ENCODE peak calls at places on chromosomes 6 and 20, in four cellular contexts. L, Q, S and M are unnamed samples.

GRCh38 chr6:43275782-43276179 is 22.3 kb upstream of the SLC22A7 start:
- DNase-seq in Q (no peak), L (no peak), S (no peak), M (no peak)

GRCh38 chr6:53306819-53307347 is 41.9 kb downstream of the ELOVL5 start:
- DNase-seq in L (peak), Q (peak), S (no peak), M (no peak)

GRCh38 chr6:63504777-63505384 is 67.4 kb upstream of the LOC128125822 start:
- DNase-seq in Q (no peak), S (no peak), L (peak), M (no peak)

GRCh38 chr6:25971187-25971811 is 8.7 kb downstream of the TRIM38 start:
- DNase-seq in Q (peak), L (no peak), S (peak), M (no peak)

GRCh38 chr6:55636406-55637102 is 57.6 kb upstream of the HMGCLL1 start:
- DNase-seq in L (no peak), Q (no peak), S (no peak), M (no peak)

GRCh38 chr6:117167520-117168271 is 97.7 kb upstream of the VGLL2 start:
- DNase-seq in Q (no peak), S (no peak), L (no peak), M (no peak)

GRCh38 chr20:57710841-57711240 is 1.0 kb upstream of the PMEPA1 start:
- DNase-seq in Q (no peak), L (no peak), S (no peak), M (no peak)

GRCh38 chr20:11776687-11777086 is 141.0 kb upstream of the BTBD3 start:
- DNase-seq in L (no peak), S (no peak), Q (no peak), M (no peak)

GRCh38 chr20:32017711-32018251 is 7.5 kb downstream of the CCM2L start:
- DNase-seq in Q (peak), S (peak), L (no peak), M (peak)

GRCh38 chr6:6884193-6884627 is 223.6 kb upstream of the RREB1 start:
- DNase-seq in L (no peak), Q (no peak), S (no peak), M (no peak)

GRCh38 chr6:135962731-135963130 is 111.2 kb downstream of the PDE7B start:
- DNase-seq in L (no peak), S (no peak), Q (no peak), M (no peak)

GRCh38 chr6:19210849-19211590 is 626.1 kb upstream of the ID4 start:
- DNase-seq in L (no peak), Q (peak), S (peak), M (peak)

GRCh38 chr20:34458631-34459030 is 57.6 kb upstream of the DYNLRB1 start:
- DNase-seq in Q (no peak), L (no peak), S (no peak), M (no peak)

GRCh38 chr6:6851059-6851658 is 256.6 kb upstream of the RREB1 start:
- DNase-seq in L (no peak), S (peak), Q (peak), M (no peak)

GRCh38 chr20:43372051-43372450 is 85.6 kb upstream of the SRSF6 start:
- DNase-seq in Q (no peak), S (no peak), L (no peak), M (no peak)

GRCh38 chr6:70119218-70119835 is 183.6 kb downstream of the COL9A1 start:
- DNase-seq in Q (peak), L (no peak), S (no peak), M (no peak)

GRCh38 chr6:133326584-133326983 is 85.4 kb downstream of the EYA4 start:
- DNase-seq in Q (no peak), L (no peak), S (no peak), M (no peak)

GRCh38 chr6:51147756-51148155 is 329.1 kb downstream of the TFAP2B start:
- DNase-seq in S (no peak), Q (no peak), L (no peak), M (no peak)

GRCh38 chr6:132728616-132729015 is 14.8 kb upstream of the VNN1 start:
- DNase-seq in L (no peak), S (no peak), Q (peak), M (no peak)

GRCh38 chr6:1335367-1336037 is 23.6 kb downstream of the FOXQ1 start:
- DNase-seq in S (no peak), L (no peak), Q (peak), M (no peak)

GRCh38 chr6:111601875-111602274 is 3.8 kb downstream of the TRAF3IP2 start:
- DNase-seq in Q (no peak), S (no peak), L (no peak), M (no peak)

GRCh38 chr6:14224359-14225103 is 107.0 kb downstream of the CD83 start:
- DNase-seq in L (peak), Q (no peak), S (no peak), M (no peak)

GRCh38 chr20:49207071-49207470 is 12.1 kb upstream of the DDX27 start:
- DNase-seq in L (no peak), S (no peak), Q (peak), M (peak)

GRCh38 chr6:134253681-134254080 is 64.2 kb downstream of the SGK1 start:
- DNase-seq in L (no peak), Q (peak), S (no peak), M (no peak)

GRCh38 chr20:43800186-43800585 is 73.4 kb upstream of the GTSF1L start:
- DNase-seq in L (no peak), S (no peak), Q (no peak), M (no peak)

GRCh38 chr20:32976746-32977145 is 27.5 kb downstream of the SUN5 start:
- DNase-seq in Q (no peak), S (no peak), L (no peak), M (no peak)

GRCh38 chr6:41359617-41360313 is 24.4 kb downstream of the NCR2 start:
- DNase-seq in S (no peak), Q (no peak), L (no peak), M (no peak)

GRCh38 chr20:51586005-51586440 is 43.5 kb upstream of the NFATC2 start:
- DNase-seq in S (no peak), Q (no peak), L (no peak), M (no peak)

GRCh38 chr20:17421493-17421892 is 109.7 kb downstream of the BFSP1 start:
- DNase-seq in S (no peak), L (no peak), Q (no peak), M (no peak)

GRCh38 chr6:83867527-83868161 is 8.2 kb downstream of the CYB5R4 start:
- DNase-seq in Q (no peak), L (no peak), S (no peak), M (no peak)

GRCh38 chr6:166911248-166911677 is 45.1 kb downstream of the RNASET2 start:
- DNase-seq in Q (no peak), S (no peak), L (no peak), M (no peak)

GRCh38 chr6:13445005-13445743 is 42.2 kb downstream of the GFOD1 start:
- DNase-seq in S (peak), L (no peak), Q (no peak), M (no peak)

GRCh38 chr6:137896647-137897046 is 29.6 kb downstream of the TNFAIP3 start:
- DNase-seq in Q (no peak), S (no peak), L (no peak), M (no peak)

GRCh38 chr6:137890983-137891537 is 24.0 kb downstream of the TNFAIP3 start:
- DNase-seq in L (no peak), S (no peak), Q (no peak), M (no peak)

GRCh38 chr6:137892271-137892708 is 25.2 kb downstream of the TNFAIP3 start:
- DNase-seq in Q (no peak), S (no peak), L (no peak), M (no peak)

GRCh38 chr6:137894779-137895385 is 27.8 kb downstream of the TNFAIP3 start:
- DNase-seq in S (no peak), L (no peak), Q (no peak), M (no peak)

GRCh38 chr6:137893726-137894125 is 26.7 kb downstream of the TNFAIP3 start:
- DNase-seq in L (no peak), Q (no peak), S (no peak), M (no peak)
- TF ChIP-seq HDAC6 in L (no peak), Q (no peak), S (no peak), M (no peak)

GRCh38 chr6:169791721-169792131 is 40.3 kb downstream of the ERMARD start:
- DNase-seq in L (no peak), Q (no peak), S (no peak), M (peak)
- TF ChIP-seq HDAC6 in L (no peak), Q (no peak), S (no peak), M (no peak)

GRCh38 chr6:8065519-8065911 is 1.3 kb upstream of the BLOC1S5 start:
- DNase-seq in Q (no peak), S (no peak), L (peak), M (no peak)
- TF ChIP-seq HDAC6 in Q (no peak), S (no peak), L (no peak), M (no peak)

DNA sequence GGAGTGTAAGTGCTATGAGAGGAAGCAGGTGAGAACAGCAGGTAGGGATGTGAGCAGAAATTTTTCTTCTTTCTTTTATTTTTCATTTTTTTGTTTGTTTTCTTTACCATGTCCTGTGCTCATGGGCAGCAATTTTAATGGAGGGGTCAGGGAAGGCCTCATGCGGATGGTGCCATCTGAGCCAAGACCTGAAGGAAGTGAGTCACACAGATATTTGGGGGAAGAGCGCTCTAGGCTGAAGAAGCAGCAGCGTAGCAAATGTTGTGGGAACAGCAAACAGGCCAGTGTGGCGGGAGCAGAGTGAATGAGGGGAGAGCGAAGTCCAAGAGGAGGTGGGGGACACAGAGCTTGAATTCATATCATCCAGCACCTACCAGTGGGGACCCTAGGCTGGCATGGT is 12.7 kb downstream of the SPDEF start:
- DNase-seq in L (no peak), S (no peak), Q (no peak), M (no peak)
- TF ChIP-seq HDAC6 in L (no peak), S (no peak), Q (no peak), M (no peak)

GRCh38 chr6:44590471-44590870 is 203.0 kb downstream of the CDC5L start:
- DNase-seq in L (no peak), Q (no peak), S (no peak), M (no peak)

GRCh38 chr6:44598679-44599078 is 211.2 kb downstream of the CDC5L start:
- DNase-seq in L (no peak), Q (no peak), S (no peak), M (no peak)

GRCh38 chr6:44593539-44593944 is 206.0 kb downstream of the CDC5L start:
- DNase-seq in Q (peak), S (peak), L (peak), M (peak)

GRCh38 chr6:44594471-44594870 is 207.0 kb downstream of the CDC5L start:
- DNase-seq in S (no peak), L (no peak), Q (no peak), M (peak)
- TF ChIP-seq HDAC6 in S (no peak), L (no peak), Q (no peak), M (no peak)

DNA sequence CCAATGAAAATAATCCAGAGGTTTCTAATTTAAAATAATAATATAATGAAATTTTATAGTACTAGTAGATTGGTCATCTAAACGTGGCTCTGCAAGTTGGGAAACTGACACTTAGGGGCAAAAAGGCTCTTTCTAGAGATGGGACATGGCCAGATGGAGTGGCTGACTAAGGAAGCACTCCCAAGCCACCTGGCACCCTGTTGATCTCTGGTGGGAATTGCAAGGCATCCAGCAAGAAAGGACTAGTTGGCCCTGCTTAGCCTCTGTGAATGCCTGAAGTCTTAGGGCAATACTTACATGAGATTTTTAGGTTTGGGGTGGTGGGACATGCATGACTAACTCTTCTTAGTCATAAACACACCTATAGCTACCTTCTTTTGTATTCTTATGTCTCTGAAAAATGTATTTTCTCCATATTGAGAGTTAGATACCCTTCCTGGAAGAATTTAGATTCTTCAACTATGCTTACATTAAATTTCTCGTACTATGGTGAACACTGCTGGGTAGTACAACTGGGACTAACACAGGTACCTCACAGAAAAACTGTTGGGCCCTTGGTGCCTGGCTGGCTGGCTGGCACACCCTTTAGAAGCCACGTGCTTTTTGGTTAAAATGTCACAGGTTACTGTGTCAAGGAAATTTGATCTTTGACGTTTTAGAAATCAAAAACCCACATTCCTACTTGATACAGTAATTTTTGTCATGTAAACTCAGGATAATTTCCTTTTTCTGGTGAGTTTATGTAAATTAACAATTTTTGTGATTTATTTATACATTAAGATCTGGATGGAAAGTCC is 25.0 kb upstream of the SH3BGRL2 start:
- DNase-seq in L (no peak), S (no peak), Q (no peak), M (no peak)
- TF ChIP-seq HDAC6 in L (no peak), S (no peak), Q (no peak), M (no peak)

GRCh38 chr6:148358196-148358785 is 15.7 kb downstream of the SASH1 start:
- DNase-seq in S (no peak), L (no peak), Q (no peak), M (no peak)
- TF ChIP-seq HDAC6 in S (no peak), L (no peak), Q (no peak), M (no peak)

GRCh38 chr20:62744761-62745160 is 36.1 kb downstream of the NTSR1 start:
- DNase-seq in L (no peak), S (no peak), Q (no peak), M (no peak)
- TF ChIP-seq HDAC6 in L (no peak), S (no peak), Q (no peak), M (no peak)